ENCODE peak calls at places on chromosomes 11 and 22, in five cellular contexts. E, Z, U, A and R are unnamed samples.

GRCh38 chr11:22670803-22671202 is 4.4 kb downstream of the GAS2 start:
- DNase-seq in U (no peak), A (peak), E (no peak), Z (no peak), R (no peak)

GRCh38 chr22:44624689-44625420 is 77.1 kb upstream of the PRR5 start:
- DNase-seq in A (no peak), Z (no peak), E (no peak), U (no peak), R (no peak)

GRCh38 chr11:105035262-105035620 is 297 bp upstream of the CASP1 start:
- DNase-seq in Z (no peak), U (peak), A (no peak), E (no peak), R (no peak)

GRCh38 chr11:76903325-76903724 is 42.6 kb downstream of the ACER3 start:
- DNase-seq in U (no peak), A (no peak), Z (no peak), E (no peak), R (no peak)

GRCh38 chr22:28102413-28102812 is 183.4 kb upstream of the PITPNB start:
- DNase-seq in E (no peak), U (no peak), Z (no peak), A (no peak), R (no peak)

GRCh38 chr11:122085264-122085663 is 30.8 kb downstream of the BLID start:
- DNase-seq in Z (no peak), U (peak), A (no peak), E (no peak), R (no peak)

GRCh38 chr11:130916910-130917309 is 631 bp upstream of the SNX19 start:
- DNase-seq in E (no peak), A (no peak), U (no peak), Z (no peak), R (no peak)

GRCh38 chr11:68370211-68371111 is 58.1 kb downstream of the LRP5 start:
- DNase-seq in U (peak), E (no peak), A (peak), Z (no peak), R (no peak)

GRCh38 chr11:19951558-19952083 is 208.7 kb downstream of the DBX1 start:
- DNase-seq in Z (no peak), E (no peak), U (no peak), A (peak), R (peak)

GRCh38 chr11:104254347-104254746 is 90.4 kb upstream of the PDGFD start:
- DNase-seq in A (peak), U (peak), E (peak), Z (peak), R (no peak)

GRCh38 chr22:29443861-29444431 is 5.6 kb downstream of the RFPL1 start:
- DNase-seq in Z (no peak), E (no peak), U (no peak), A (no peak), R (no peak)

GRCh38 chr11:64894070-64894811 is 15.8 kb upstream of the EHD1 start:
- DNase-seq in A (peak), Z (peak), U (peak), E (peak), R (peak)

GRCh38 chr11:7514099-7514725 is 413 bp downstream of the PPFIBP2 start:
- DNase-seq in A (peak), Z (peak), U (no peak), E (no peak), R (peak)

GRCh38 chr11:130719516-130719915 is 196.8 kb downstream of the SNX19 start:
- DNase-seq in Z (no peak), U (peak), A (no peak), E (no peak), R (no peak)

GRCh38 chr11:86980397-86980796 is 25.2 kb upstream of the FZD4 start:
- DNase-seq in A (no peak), E (no peak), U (peak), Z (no peak), R (no peak)

GRCh38 chr11:113839842-113840241 is 35.5 kb downstream of the USP28 start:
- DNase-seq in E (no peak), U (no peak), Z (no peak), A (no peak), R (no peak)

GRCh38 chr11:134642206-134642605 is 230.2 kb upstream of the B3GAT1 start:
- DNase-seq in Z (no peak), U (no peak), E (no peak), A (no peak), R (no peak)

GRCh38 chr11:63563201-63564055 is at the start of gene PLAAT2:
- DNase-seq in U (no peak), Z (no peak), E (no peak), A (no peak), R (no peak)

GRCh38 chr11:128965485-128965884 is 22.8 kb upstream of the TP53AIP1 start:
- DNase-seq in A (no peak), Z (no peak), U (no peak), E (no peak), R (no peak)

GRCh38 chr11:93166867-93167266 is 30.9 kb downstream of the SLC36A4 start:
- DNase-seq in A (no peak), Z (no peak), U (no peak), E (no peak), R (peak)

GRCh38 chr11:63869171-63869591 is 30.3 kb downstream of the MARK2 start:
- DNase-seq in A (no peak), E (no peak), Z (no peak), U (no peak), R (no peak)

GRCh38 chr22:41257696-41258095 is 17.0 kb upstream of the CHADL start:
- DNase-seq in U (no peak), Z (no peak), A (no peak), E (no peak), R (no peak)
- H3K27ac ChIP-seq in U (no peak), Z (no peak), A (no peak), E (no peak), R (no peak)

GRCh38 chr11:115264278-115264677 is 239.9 kb downstream of the CADM1 start:
- DNase-seq in Z (no peak), E (no peak), U (no peak), A (no peak), R (no peak)
- H3K27ac ChIP-seq in Z (no peak), E (no peak), U (no peak), A (no peak), R (no peak)

GRCh38 chr11:3021125-3021524 is 29.0 kb upstream of the NAP1L4 start:
- DNase-seq in Z (no peak), E (no peak), U (no peak), A (peak), R (peak)

GRCh38 chr11:3026803-3027202 is 30.4 kb downstream of the CARS1 start:
- DNase-seq in A (no peak), U (no peak), Z (no peak), E (no peak), R (no peak)

GRCh38 chr11:3020011-3020410 is 27.9 kb upstream of the NAP1L4 start:
- DNase-seq in U (no peak), A (no peak), E (no peak), Z (no peak), R (no peak)

GRCh38 chr11:3022982-3023381 is 30.9 kb upstream of the NAP1L4 start:
- DNase-seq in Z (no peak), A (no peak), E (no peak), U (peak), R (no peak)

DNA sequence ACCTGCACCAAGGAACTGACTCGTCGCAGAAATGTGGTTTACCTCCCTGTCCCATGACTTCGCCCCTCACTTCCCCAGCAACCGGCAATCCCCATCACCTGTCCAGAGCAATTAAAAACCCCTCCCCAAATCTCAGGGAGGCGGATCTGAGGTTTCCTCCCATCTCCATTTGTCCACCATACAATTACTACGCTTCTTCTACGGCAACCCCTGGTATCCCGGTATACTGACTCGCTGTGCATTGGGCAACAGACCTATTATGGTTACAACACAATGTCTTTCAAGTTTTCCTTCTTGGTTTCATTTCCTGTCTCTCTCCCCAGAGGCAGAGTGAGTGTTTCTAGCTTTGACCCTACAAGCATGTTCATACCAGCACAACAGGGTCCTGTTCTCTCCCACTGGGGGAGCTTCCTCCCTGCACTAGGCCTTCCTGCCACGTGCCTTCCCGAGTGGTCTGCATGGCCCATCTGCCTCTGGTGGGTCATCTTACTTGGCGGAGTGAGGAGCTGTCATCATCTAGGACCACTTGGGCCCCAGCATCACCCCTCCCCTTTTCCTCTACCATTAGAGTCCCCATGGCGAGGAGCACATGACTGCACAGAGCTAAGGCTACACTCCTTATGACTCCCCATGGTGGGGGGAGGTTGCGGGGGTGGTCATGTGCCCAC is 30.3 kb upstream of the NAP1L4 start:
- DNase-seq in U (peak), Z (no peak), E (no peak), A (no peak), R (peak)
- H3K27ac ChIP-seq in U (peak), Z (no peak), E (peak), A (no peak), R (no peak)

DNA sequence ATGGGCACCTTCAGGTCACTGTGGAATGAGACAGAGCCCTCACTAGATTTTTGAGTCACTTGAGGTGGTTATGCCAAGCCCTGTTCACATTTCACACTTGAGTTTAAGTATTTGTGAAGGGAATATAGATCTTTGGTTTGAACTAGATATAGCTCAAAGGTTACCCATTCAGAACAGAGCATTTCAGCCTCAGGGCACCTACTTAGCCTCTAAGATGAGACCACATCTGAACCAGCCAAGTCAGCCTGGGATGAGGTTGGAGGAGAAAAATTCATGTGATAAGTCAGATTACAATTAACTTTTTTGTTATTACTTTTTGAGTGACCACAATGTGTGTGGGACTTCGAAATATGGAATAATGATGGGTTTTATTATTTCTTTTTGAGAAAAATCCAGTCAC is 127.8 kb downstream of the TEAD1 start:
- DNase-seq in U (no peak), Z (no peak), A (no peak), E (no peak), R (no peak)
- H3K27ac ChIP-seq in U (peak), Z (peak), A (peak), E (no peak), R (no peak)

GRCh38 chr11:94776351-94777321 is 8.5 kb downstream of the AMOTL1 start:
- DNase-seq in E (no peak), A (no peak), U (no peak), Z (peak), R (no peak)
- H3K27ac ChIP-seq in E (no peak), A (no peak), U (peak), Z (peak), R (no peak)

GRCh38 chr22:35972559-35972958 is 56.1 kb downstream of the RBFOX2 start:
- DNase-seq in A (no peak), U (no peak), Z (no peak), E (no peak), R (no peak)

GRCh38 chr22:35970601-35971417 is 57.8 kb downstream of the RBFOX2 start:
- DNase-seq in E (no peak), U (no peak), A (no peak), Z (no peak), R (no peak)

GRCh38 chr22:35973388-35973787 is 55.2 kb downstream of the RBFOX2 start:
- DNase-seq in E (no peak), U (no peak), Z (no peak), A (no peak), R (no peak)

GRCh38 chr22:35967046-35967397 is 61.6 kb downstream of the RBFOX2 start:
- DNase-seq in U (no peak), E (no peak), A (no peak), Z (no peak), R (no peak)

GRCh38 chr22:35971418-35972119 is 57.1 kb downstream of the RBFOX2 start:
- DNase-seq in E (no peak), U (peak), A (peak), Z (no peak), R (no peak)
- H3K27ac ChIP-seq in E (no peak), U (peak), A (peak), Z (no peak), R (no peak)